ENCODE peak calls at places on chromosomes 6 and 20, in seven cellular contexts. T is stomach, C is transverse colon, Y is spleen, R is breast epithelium, G is K562, D is GM12891. N is an unnamed sample.
A peak's percentile ranks its signal among the peaks of the same experiment; 100 is the strongest.

GRCh38 chr6:85464260-85464644 is 14.4 kb downstream of the NT5E start:
- DNase-seq in T (no peak), C (no peak), Y (no peak), R (no peak), G (no peak), D (no peak), N (peak; percentile 81)

GRCh38 chr6:35052694-35053565 is 88.2 kb downstream of the TCP11 start:
- DNase-seq in T (no peak), C (peak; percentile 38), Y (no peak), R (peak; percentile 28), G (no peak), D (no peak), N (no peak)

GRCh38 chr6:20744911-20745557 is 210.8 kb downstream of the CDKAL1 start:
- DNase-seq in T (no peak), C (no peak), Y (no peak), R (no peak), G (no peak), D (no peak), N (no peak)

GRCh38 chr6:147618927-147619326 is 110.4 kb downstream of the SAMD5 start:
- DNase-seq in T (no peak), C (no peak), Y (no peak), R (no peak), G (no peak), D (no peak), N (no peak)

GRCh38 chr6:144335914-144336313 is 50.8 kb downstream of the UTRN start:
- DNase-seq in T (no peak), C (peak; percentile 55), Y (peak; percentile 85), R (no peak), G (no peak), D (no peak), N (peak; percentile 64)

GRCh38 chr6:154228521-154228905 is 128.1 kb downstream of the IPCEF1 start:
- DNase-seq in T (no peak), C (no peak), Y (no peak), R (no peak), G (no peak), D (no peak), N (no peak)

GRCh38 chr20:62500237-62500864 is 24.6 kb upstream of the GATA5 start:
- DNase-seq in T (peak; percentile 85), C (peak; percentile 78), Y (peak; percentile 94), R (peak; percentile 39), G (peak; percentile 83), D (peak; percentile 92), N (peak; percentile 95)

GRCh38 chr6:148837941-148838340 is 91.1 kb downstream of the UST start:
- DNase-seq in T (no peak), C (no peak), Y (no peak), R (no peak), G (no peak), D (no peak), N (peak; percentile 85)

GRCh38 chr6:12099623-12100022 is 87.5 kb downstream of the HIVEP1 start:
- DNase-seq in T (no peak), C (no peak), Y (no peak), R (no peak), G (no peak), D (no peak), N (no peak)

GRCh38 chr6:2940010-2940850 is 31.1 kb downstream of the SERPINB6 start:
- DNase-seq in T (peak; percentile 25), C (no peak), Y (peak; percentile 75), R (peak; percentile 16), G (no peak), D (peak; percentile 51), N (peak; percentile 74)

GRCh38 chr6:19270616-19271015 is 566.6 kb upstream of the ID4 start:
- DNase-seq in T (no peak), C (no peak), Y (no peak), R (no peak), G (no peak), D (no peak), N (no peak)
- TF ChIP-seq POLR2AphosphoS5 in T (no peak), C (no peak), Y (no peak), R (no peak), G (no peak), D (no peak), N (no peak)

GRCh38 chr6:32853541-32854375 is at the start of the genes PSMB9 and TAP1:
- DNase-seq in T (peak; percentile 96), C (peak; percentile 97), Y (peak; percentile 99), R (peak; percentile 92), G (peak; percentile 96), D (peak; percentile 89), N (peak; percentile 99)
- TF ChIP-seq POLR2AphosphoS5 in T (peak; percentile 92), C (peak; percentile 90), Y (peak; percentile 94), R (peak; percentile 68), G (peak; percentile 27), D (peak; percentile 59), N (peak; percentile 96)

GRCh38 chr6:151806757-151807512 is 547 bp upstream of the ESR1 start:
- DNase-seq in T (no peak), C (no peak), Y (no peak), R (no peak), G (no peak), D (no peak), N (no peak)
- TF ChIP-seq POLR2AphosphoS5 in T (no peak), C (no peak), Y (no peak), R (no peak), G (no peak), D (no peak), N (no peak)

GRCh38 chr6:21749754-21750153 is 156.2 kb downstream of the SOX4 start:
- DNase-seq in T (no peak), C (no peak), Y (no peak), R (no peak), G (no peak), D (no peak), N (peak; percentile 75)

GRCh38 chr6:21748343-21749063 is 155.0 kb downstream of the SOX4 start:
- DNase-seq in T (no peak), C (no peak), Y (no peak), R (no peak), G (no peak), D (no peak), N (no peak)

GRCh38 chr6:21745543-21746337 is 152.2 kb downstream of the SOX4 start:
- DNase-seq in T (no peak), C (no peak), Y (no peak), R (no peak), G (no peak), D (no peak), N (peak; percentile 19)

GRCh38 chr6:21750479-21751018 is 157.0 kb downstream of the SOX4 start:
- DNase-seq in T (no peak), C (no peak), Y (no peak), R (no peak), G (no peak), D (no peak), N (no peak)

GRCh38 chr6:21747441-21747840 is 153.9 kb downstream of the SOX4 start:
- DNase-seq in T (no peak), C (no peak), Y (no peak), R (no peak), G (no peak), D (no peak), N (peak; percentile 31)
- TF ChIP-seq POLR2AphosphoS5 in T (no peak), C (no peak), Y (no peak), R (no peak), G (no peak), D (no peak), N (no peak)

N was measured in esophagus muscularis mucosa.